ENCODE peak calls at places on chromosome 9, in six cellular contexts. Z is A549, N is tibial nerve, J is K562, Y is HepG2, X is sigmoid colon. P is an unnamed sample.

GRCh38 chr9:73050887-73051550 is 98.2 kb upstream of the ALDH1A1 start:
- DNase-seq in Z (peak), N (no peak), J (no peak), Y (peak), X (no peak), P (no peak)

GRCh38 chr9:35071814-35072460 is 488 bp downstream of the VCP start:
- DNase-seq in Z (peak), N (peak), J (peak), Y (peak), X (peak), P (peak)

GRCh38 chr9:118059520-118060278 is 355.5 kb downstream of the TLR4 start:
- DNase-seq in Z (no peak), N (no peak), J (no peak), Y (peak), X (no peak), P (no peak)

GRCh38 chr9:91033802-91034201 is 232.2 kb downstream of the SYK start:
- DNase-seq in Z (no peak), N (no peak), J (peak), Y (peak), X (no peak), P (peak)

GRCh38 chr9:135478858-135479468 is 619 bp upstream of the PPP1R26 start:
- DNase-seq in Z (peak), N (no peak), J (peak), Y (peak), X (peak), P (no peak)

GRCh38 chr9:83665576-83666200 is 42.1 kb downstream of the UBQLN1 start:
- DNase-seq in Z (no peak), N (no peak), J (no peak), Y (no peak), X (no peak), P (no peak)

GRCh38 chr9:20395671-20396070 is 226.6 kb downstream of the MLLT3 start:
- DNase-seq in Z (no peak), N (no peak), J (no peak), Y (no peak), X (no peak), P (no peak)

GRCh38 chr9:109574061-109574882 is 76.2 kb upstream of the PTPN3 start:
- DNase-seq in Z (peak), N (no peak), J (peak), Y (peak), X (no peak), P (no peak)

GRCh38 chr9:137279741-137280477 is 2.4 kb downstream of the TOR4A start:
- DNase-seq in Z (no peak), N (no peak), J (no peak), Y (no peak), X (no peak), P (peak)

GRCh38 chr9:72788966-72789365 is 163.9 kb downstream of the ALDH1A1 start:
- DNase-seq in Z (no peak), N (no peak), J (no peak), Y (no peak), X (no peak), P (no peak)

GRCh38 chr9:84970432-84970831 is 300.9 kb downstream of the NTRK2 start:
- DNase-seq in Z (peak), N (no peak), J (no peak), Y (no peak), X (no peak), P (no peak)

GRCh38 chr9:83266618-83267543 is 203.9 kb upstream of the RASEF start:
- DNase-seq in Z (no peak), N (no peak), J (no peak), Y (peak), X (no peak), P (no peak)

GRCh38 chr9:116190997-116191396 is 37.4 kb downstream of the PAPPA start:
- DNase-seq in Z (peak), N (no peak), J (no peak), Y (no peak), X (no peak), P (no peak)

GRCh38 chr9:20620658-20621552 is 1.4 kb downstream of the MLLT3 start:
- DNase-seq in Z (peak), N (no peak), J (no peak), Y (no peak), X (peak), P (peak)

GRCh38 chr9:38025166-38025565 is 43.9 kb downstream of the SHB start:
- DNase-seq in Z (no peak), N (no peak), J (no peak), Y (no peak), X (no peak), P (no peak)

GRCh38 chr9:38022203-38022602 is 46.8 kb downstream of the SHB start:
- DNase-seq in Z (no peak), N (no peak), J (no peak), Y (no peak), X (no peak), P (no peak)

GRCh38 chr9:38023661-38024035 is 45.4 kb downstream of the SHB start:
- DNase-seq in Z (no peak), N (no peak), J (no peak), Y (no peak), X (no peak), P (no peak)

GRCh38 chr9:38022995-38023394 is 46.0 kb downstream of the SHB start:
- DNase-seq in Z (no peak), N (no peak), J (no peak), Y (no peak), X (no peak), P (no peak)

DNA sequence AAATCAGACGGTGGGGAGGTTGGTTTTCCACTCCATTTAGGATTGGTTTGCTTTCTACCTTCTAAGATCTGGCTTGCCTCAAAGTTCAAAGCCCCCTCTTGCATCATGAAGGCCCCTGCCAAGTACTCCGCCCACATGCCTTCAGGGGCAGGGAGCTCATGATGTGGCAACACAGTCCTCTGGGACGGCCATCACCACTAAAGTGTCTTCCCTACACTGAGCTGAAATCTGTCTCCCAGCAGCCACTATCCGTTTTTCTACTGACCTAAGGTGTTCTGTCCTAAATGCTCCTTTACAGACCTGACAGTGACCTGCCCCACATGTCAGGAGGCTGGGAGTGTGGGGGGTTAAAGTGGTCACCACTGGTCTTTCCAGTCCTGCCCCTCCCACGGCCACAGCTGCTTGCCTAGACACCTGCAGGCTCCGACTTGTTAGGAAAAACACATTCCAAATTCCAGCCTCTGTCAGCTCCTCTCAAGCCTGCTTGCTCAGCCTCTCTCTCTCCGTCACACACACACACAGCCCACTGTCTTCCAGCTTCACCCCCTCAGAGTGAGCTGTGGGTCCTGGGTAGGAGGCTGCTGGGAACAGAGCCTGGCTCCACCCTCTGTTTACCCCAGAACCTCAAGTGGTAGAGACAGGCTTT is 44.9 kb downstream of the SHB start:
- DNase-seq in Z (no peak), N (peak), J (no peak), Y (peak), X (peak), P (no peak)
- TF ChIP-seq EP300 in Z (peak), N (peak), J (no peak), Y (peak), X (no peak), P (no peak)

DNA sequence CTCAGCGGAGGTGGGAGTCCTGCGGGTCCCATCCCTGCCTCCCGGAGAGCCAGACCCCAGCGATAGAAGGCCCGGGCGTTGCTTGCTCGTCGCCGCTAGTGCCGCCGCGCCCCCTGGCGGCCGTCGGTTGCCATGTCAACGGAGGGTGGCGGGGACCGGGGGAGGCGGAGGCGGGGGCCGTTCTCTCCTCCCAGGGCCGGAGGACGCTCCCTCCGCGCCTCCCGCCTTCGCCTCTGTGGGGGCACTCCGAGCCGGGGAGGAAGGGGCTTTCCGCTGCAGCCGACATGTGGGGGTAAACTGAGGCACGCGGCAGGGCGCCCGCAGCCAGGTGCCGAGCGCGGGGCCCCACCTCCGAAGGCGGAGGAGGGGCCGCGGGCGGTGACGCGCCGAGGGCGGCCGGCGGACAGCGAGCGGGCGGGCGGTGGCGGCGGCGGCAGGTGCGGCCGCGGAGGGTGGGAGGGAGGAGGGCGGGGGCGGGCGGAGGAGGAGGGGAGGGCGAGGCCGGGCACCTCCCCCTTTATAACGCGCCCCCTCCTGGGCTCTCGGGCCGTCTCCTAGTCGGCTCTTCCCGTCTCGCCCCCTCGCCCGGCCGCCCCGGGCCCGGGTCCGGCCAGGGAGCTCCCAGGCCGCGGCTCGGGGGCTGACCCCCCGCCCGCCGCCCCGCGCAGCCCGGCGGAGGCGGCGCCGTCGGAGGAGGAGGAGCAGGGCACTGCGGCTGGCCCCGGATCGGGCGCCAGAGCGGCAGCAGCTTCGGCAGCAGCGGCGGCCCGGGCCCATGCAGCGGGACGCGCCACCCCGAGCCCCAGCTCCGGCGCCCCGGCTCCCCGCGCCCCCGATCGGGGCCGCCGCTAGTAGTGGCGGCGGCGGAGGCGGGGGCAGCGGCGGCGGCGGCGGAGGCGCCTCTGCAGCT is 556 bp upstream of the CDK9 start:
- DNase-seq in Z (peak), N (peak), J (peak), Y (peak), X (peak), P (peak)
- TF ChIP-seq POLR2A in Z (peak), N (no peak), J (no peak), Y (peak), X (no peak), P (peak)

GRCh38 chr9:31335529-31336234 is 1048.8 kb upstream of the ACO1 start:
- DNase-seq in Z (no peak), N (no peak), J (no peak), Y (no peak), X (no peak), P (no peak)
- TF ChIP-seq EP300 in Z (no peak), N (peak), J (no peak), Y (no peak), X (no peak), P (no peak)

DNA sequence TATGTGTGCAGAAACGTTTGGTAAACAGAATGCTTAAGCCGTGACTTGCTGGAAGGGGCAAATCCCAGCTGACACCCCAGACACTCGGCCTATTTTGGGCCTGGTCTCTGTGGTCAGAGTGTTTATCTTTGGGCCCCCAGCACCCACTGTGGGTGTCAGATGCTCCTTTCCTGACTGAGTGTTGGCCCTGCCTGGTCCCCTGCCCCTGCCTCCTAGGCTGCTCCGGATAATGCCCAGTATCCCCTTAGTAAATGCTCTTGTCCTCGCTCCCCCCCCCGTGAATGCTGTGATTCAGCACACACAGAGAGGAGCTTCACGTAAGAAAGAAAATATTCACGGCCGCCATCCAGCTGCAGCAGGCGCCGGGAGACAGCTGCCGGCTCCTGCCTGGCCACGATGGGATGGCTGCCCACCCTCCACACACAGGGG is 11.3 kb upstream of the ANGPTL2 start:
- DNase-seq in Z (no peak), N (peak), J (no peak), Y (no peak), X (peak), P (no peak)
- TF ChIP-seq POLR2A in Z (no peak), N (no peak), J (no peak), Y (no peak), X (peak), P (no peak)

DNA sequence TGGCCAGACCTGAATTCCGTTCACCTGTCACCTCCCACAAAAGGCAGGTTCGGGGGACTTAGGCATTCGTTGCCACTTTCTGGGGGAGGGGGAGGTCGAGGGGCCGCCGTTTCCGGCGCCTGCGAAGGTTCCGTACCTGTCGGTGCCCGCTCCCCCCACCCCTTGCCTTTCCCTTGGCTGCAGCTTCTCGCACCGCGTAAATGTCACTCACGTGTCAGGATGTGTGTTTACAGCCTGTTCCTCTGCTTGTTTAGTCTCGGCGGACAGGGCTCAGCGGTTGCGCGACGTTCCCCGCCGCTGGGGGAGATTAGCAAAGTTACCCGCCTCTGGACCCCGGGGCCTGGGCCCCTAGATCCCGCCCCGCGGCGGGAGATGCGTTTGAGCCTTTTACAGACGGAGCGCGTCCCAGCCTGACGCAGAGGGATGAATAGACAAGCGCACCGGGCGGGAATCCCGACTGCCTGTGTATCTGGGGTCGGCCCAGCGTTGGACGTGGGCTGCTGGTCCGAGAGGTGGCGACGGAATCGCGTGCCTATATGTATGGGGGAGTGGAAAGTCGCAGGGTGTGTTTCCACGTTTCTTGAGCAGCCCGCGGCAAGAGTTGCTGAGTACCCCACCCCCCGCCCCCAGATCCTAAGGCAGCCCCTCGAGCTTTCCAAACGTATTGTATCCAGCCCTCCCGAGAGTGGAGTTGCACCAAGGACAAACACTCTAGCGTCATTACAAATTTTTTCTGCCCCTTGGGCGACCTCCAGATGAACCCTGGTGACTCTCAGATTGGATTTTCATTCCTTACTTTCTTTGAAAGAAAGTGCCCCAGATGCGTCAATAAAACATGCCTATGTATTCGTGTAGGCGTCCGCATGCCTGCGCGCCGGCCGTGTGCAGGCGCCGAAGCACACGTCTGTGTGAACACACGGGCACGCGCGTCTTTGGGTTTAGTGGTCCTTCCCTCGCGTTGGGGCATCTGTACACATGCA is 2.4 kb upstream of the LHX2 start:
- DNase-seq in Z (no peak), N (no peak), J (no peak), Y (no peak), X (no peak), P (no peak)
- TF ChIP-seq EP300 in Z (no peak), N (no peak), J (no peak), Y (no peak), X (no peak), P (no peak)

GRCh38 chr9:134384811-134385479 is 58.7 kb downstream of the RXRA start:
- DNase-seq in Z (no peak), N (no peak), J (no peak), Y (no peak), X (no peak), P (no peak)

GRCh38 chr9:134383148-134383547 is 56.9 kb downstream of the RXRA start:
- DNase-seq in Z (no peak), N (no peak), J (no peak), Y (no peak), X (no peak), P (no peak)

GRCh38 chr9:134381262-134381661 is 55.0 kb downstream of the RXRA start:
- DNase-seq in Z (no peak), N (no peak), J (no peak), Y (no peak), X (no peak), P (no peak)

GRCh38 chr9:134381671-134382505 is 55.6 kb downstream of the RXRA start:
- DNase-seq in Z (no peak), N (no peak), J (peak), Y (peak), X (no peak), P (no peak)

DNA sequence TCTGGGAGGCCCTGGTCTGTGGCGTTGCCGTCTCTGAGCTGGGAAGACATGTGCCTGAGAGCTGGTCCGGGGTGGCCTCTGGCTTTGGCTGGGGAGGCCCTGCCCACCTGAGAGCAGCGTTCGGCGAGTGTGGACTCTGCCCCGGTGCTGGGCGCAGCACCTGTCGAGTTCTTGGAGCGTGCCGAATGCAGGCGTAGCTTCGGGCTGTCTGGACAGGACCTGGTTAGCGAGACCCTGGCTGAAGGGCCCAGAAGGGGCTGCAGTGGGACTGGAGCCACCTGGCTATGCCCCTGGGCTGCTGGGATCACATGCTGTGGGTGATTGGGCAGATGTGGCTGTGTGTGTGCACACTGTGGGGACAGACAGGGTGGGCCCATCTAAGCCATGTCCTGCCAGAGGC is 56.5 kb downstream of the RXRA start:
- DNase-seq in Z (no peak), N (no peak), J (no peak), Y (no peak), X (no peak), P (no peak)
- TF ChIP-seq POLR2A in Z (no peak), N (no peak), J (no peak), Y (no peak), X (no peak), P (no peak)

DNA sequence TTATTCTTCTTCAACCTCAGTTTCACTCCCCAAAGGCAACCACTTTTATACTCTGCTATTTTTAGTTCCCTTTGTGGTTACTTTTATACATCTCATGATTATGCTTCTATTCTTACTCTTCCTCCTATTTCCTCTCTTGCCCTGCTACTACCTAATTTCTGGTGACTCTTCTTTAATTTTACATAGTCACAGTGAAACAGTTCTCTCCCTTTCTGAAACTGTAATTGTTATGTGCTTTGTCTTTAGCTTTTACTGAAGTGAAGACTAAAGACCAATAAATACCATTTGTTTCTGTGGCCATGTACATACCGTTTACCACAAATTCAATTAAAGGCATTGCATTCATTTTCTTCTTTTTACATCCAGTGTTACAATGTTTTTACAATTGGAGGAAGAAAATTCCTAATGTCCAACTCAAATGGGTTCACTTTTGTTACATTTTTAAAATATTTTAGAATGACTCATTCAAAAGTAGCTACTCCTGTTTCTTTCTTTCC is 410.6 kb downstream of the PSAT1 start:
- DNase-seq in Z (no peak), N (no peak), J (no peak), Y (no peak), X (no peak), P (no peak)
- TF ChIP-seq EP300 in Z (no peak), N (no peak), J (no peak), Y (no peak), X (no peak), P (no peak)

P was measured in suprapubic skin.